ENCODE peak calls at places on chromosomes 5 and 9, in four cellular contexts. Y is HEK293T, Z is K562, R is WTC11. W is an unnamed sample.

GRCh38 chr5:125607018-125607417 is 816.2 kb upstream of the GRAMD2B start:
- DNase-seq in Z (no peak), Y (no peak), R (no peak), W (no peak)

GRCh38 chr5:163950248-163950647 is 444.8 kb downstream of the MAT2B start:
- DNase-seq in Z (no peak), R (no peak), Y (no peak), W (no peak)

GRCh38 chr5:126680215-126680817 is 79.6 kb downstream of the PHAX start:
- DNase-seq in Y (no peak), R (peak; percentile 28), Z (peak; percentile 89), W (no peak)

GRCh38 chr5:126054593-126055347 is 368.4 kb upstream of the GRAMD2B start:
- DNase-seq in R (no peak), Y (no peak), Z (no peak), W (no peak)

GRCh38 chr5:14580037-14581034 is 1.3 kb upstream of the OTULINL start:
- DNase-seq in Y (no peak), Z (no peak), R (no peak), W (no peak)

GRCh38 chr5:159163027-159163699 is 46.2 kb downstream of the RNF145 start:
- DNase-seq in R (no peak), Y (no peak), Z (no peak), W (no peak)

GRCh38 chr9:129245276-129245675 is 67.2 kb upstream of the IER5L start:
- DNase-seq in R (no peak), Y (no peak), Z (no peak), W (no peak)

GRCh38 chr9:94061864-94062263 is 22.4 kb upstream of the PTPDC1 start:
- DNase-seq in R (no peak), Y (no peak), Z (no peak), W (no peak)

GRCh38 chr5:82720764-82721163 is 356.4 kb downstream of the TMEM167A start:
- DNase-seq in R (no peak), Y (no peak), Z (no peak), W (no peak)

GRCh38 chr5:76283670-76284069 is 119.4 kb upstream of the IQGAP2 start:
- DNase-seq in Y (no peak), Z (no peak), R (no peak), W (no peak)

GRCh38 chr9:103804077-103804735 is 289.9 kb upstream of the SMC2 start:
- DNase-seq in R (no peak), Y (no peak), Z (no peak), W (no peak)

GRCh38 chr9:136693490-136694162 is 6.4 kb upstream of the AGPAT2 start:
- DNase-seq in R (no peak), Y (no peak), Z (peak; percentile 79), W (peak; percentile 63)

GRCh38 chr9:133773889-133774655 is 35.9 kb upstream of the SARDH start:
- DNase-seq in R (peak; percentile 4), Y (no peak), Z (no peak), W (no peak)

GRCh38 chr9:123131258-123131657 is 97.8 kb downstream of the GPR21 start:
- DNase-seq in Y (no peak), Z (no peak), R (no peak), W (peak; percentile 53)

GRCh38 chr9:33162721-33163311 is 4.3 kb downstream of the B4GALT1 start:
- DNase-seq in Y (no peak), R (no peak), Z (no peak), W (peak; percentile 76)

GRCh38 chr9:75601280-75601679 is 289.2 kb upstream of the PCSK5 start:
- DNase-seq in Z (no peak), Y (no peak), R (no peak), W (no peak)

GRCh38 chr9:100589582-100589981 is 11.7 kb downstream of the CAVIN4 start:
- DNase-seq in Y (no peak), Z (no peak), R (no peak), W (no peak)

GRCh38 chr9:92350129-92350739 is 24.5 kb downstream of the CENPP start:
- DNase-seq in R (no peak), Z (no peak), Y (no peak), W (no peak)

GRCh38 chr9:105405514-105406131 is 42.2 kb upstream of the FSD1L start:
- DNase-seq in Z (no peak), R (no peak), Y (no peak), W (no peak)

GRCh38 chr9:106535439-106535838 is 327.5 kb upstream of the ZNF462 start:
- DNase-seq in Z (no peak), Y (no peak), R (no peak), W (no peak)

GRCh38 chr5:173689171-173689676 is 72.8 kb upstream of the BOD1 start:
- DNase-seq in Z (no peak), Y (no peak), R (no peak), W (peak; percentile 90)

GRCh38 chr5:51033215-51033614 is 350.0 kb upstream of the ISL1 start:
- DNase-seq in Y (no peak), R (no peak), Z (peak; percentile 1), W (no peak)

GRCh38 chr5:923473-923873 is 30.8 kb downstream of the TRIP13 start:
- DNase-seq in R (peak; percentile 90), Z (peak; percentile 87), Y (peak; percentile 91), W (peak; percentile 66)

GRCh38 chr5:7856855-7857254 is 5.9 kb upstream of the CFAP90 start:
- DNase-seq in R (peak; percentile 56), Y (peak; percentile 56), Z (peak; percentile 67), W (peak; percentile 38)

GRCh38 chr5:195401-196160 is 4.3 kb downstream of the LRRC14B start:
- DNase-seq in R (no peak), Z (peak; percentile 52), Y (no peak), W (no peak)

GRCh38 chr9:97704327-97704677 is 7.2 kb upstream of the XPA start:
- DNase-seq in Y (no peak), R (no peak), Z (no peak), W (no peak)

GRCh38 chr9:135023389-135023788 is 64.1 kb upstream of the OLFM1 start:
- DNase-seq in Z (no peak), R (no peak), Y (no peak), W (no peak)

GRCh38 chr5:149024477-149024876 is 38.4 kb downstream of the SH3TC2 start:
- DNase-seq in R (no peak), Z (no peak), Y (no peak), W (no peak)

GRCh38 chr5:19886123-19886921 is 101.7 kb downstream of the CDH18 start:
- DNase-seq in Z (no peak), Y (no peak), R (no peak), W (no peak)

GRCh38 chr5:147613359-147613758 is 103.5 kb upstream of the DPYSL3 start:
- DNase-seq in Z (no peak), R (no peak), Y (no peak), W (no peak)

GRCh38 chr5:66903709-66904108 is 292.9 kb downstream of the CD180 start:
- DNase-seq in R (no peak), Z (no peak), Y (no peak), W (no peak)

GRCh38 chr5:2250365-2250950 is 367.7 kb upstream of the IRX4 start:
- DNase-seq in R (no peak), Y (no peak), Z (no peak), W (no peak)
- TF ChIP-seq ELF4 in R (no peak), Y (no peak), Z (no peak), W (no peak)

GRCh38 chr9:108748776-108749175 is 107.0 kb downstream of the ACTL7B start:
- DNase-seq in R (no peak), Z (no peak), Y (no peak), W (peak; percentile 50)

GRCh38 chr9:108746001-108746400 is 109.8 kb downstream of the ACTL7B start:
- DNase-seq in Y (no peak), Z (no peak), R (no peak), W (no peak)

GRCh38 chr9:108743901-108744371 is 111.8 kb downstream of the ACTL7B start:
- DNase-seq in Z (no peak), R (no peak), Y (no peak), W (peak; percentile 91)

GRCh38 chr9:108743426-108743825 is 112.4 kb downstream of the ACTL7B start:
- DNase-seq in Y (no peak), Z (no peak), R (no peak), W (no peak)

DNA sequence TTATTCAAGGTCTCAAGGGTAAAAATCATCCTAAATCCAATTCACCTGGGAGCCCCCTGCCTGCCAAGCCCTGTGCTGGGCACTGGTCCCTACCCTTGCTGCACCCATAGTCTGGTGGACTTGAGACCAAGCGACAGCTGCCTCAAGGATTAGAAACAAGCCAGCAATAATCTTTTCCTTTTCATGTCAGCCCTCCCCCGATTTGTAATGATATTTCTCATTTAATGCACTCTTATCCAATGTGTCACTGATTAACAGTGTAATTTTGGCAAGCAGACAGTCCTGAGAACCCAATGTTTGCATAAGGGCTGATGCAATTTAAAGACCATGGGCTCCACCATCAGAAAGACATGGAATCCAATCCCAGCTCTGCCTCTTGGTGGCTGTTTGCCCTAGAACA is 108.9 kb downstream of the ACTL7B start:
- DNase-seq in R (no peak), Y (no peak), Z (no peak), W (peak; percentile 57)
- TF ChIP-seq ELF4 in R (no peak), Y (no peak), Z (no peak), W (no peak)

GRCh38 chr9:10062629-10063395 is 550.0 kb downstream of the PTPRD start:
- DNase-seq in Z (no peak), R (no peak), Y (no peak), W (no peak)
- TF ChIP-seq ELF4 in Z (no peak), R (no peak), Y (no peak), W (no peak)

DNA sequence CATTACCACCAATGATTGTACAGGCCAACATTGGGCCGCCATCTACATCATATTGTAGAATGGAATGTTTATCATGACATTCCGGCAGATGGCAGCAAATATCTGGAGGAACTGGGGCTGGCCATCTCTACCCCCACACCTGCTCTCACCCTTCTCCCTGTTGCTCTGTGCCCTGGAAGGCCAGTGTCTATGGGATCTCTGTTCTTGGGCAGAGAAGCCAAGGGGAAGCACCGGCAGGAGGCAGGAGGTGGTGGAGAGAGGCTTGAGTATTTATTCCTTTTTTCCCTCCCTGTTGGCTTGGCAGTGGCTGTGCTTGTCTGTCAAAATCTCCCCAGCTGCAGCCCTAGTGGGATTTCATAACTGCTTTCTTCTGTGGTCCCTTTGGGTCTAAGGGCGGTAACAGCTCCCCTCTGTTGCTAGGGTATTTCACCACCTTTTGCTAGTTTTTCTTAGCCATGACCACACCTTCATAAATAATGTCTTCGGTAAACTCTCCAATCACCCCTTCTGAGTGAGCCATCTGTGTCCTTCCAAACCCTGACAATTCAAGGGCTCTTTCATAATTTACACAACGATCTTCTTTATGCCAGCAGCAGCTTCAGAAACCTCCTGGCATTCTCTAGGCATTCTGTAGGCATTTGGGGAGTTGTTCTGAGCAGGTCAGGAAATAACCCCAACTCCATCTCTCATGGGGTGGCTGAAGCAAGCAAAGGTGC is 225.8 kb downstream of the MELK start:
- DNase-seq in Z (peak; percentile 17), R (no peak), Y (peak; percentile 56), W (peak; percentile 24)
- TF ChIP-seq ELF4 in Z (no peak), R (no peak), Y (no peak), W (no peak)

GRCh38 chr5:35822541-35822940 is 34.1 kb upstream of the IL7R start:
- DNase-seq in Z (no peak), Y (no peak), R (no peak), W (no peak)
- TF ChIP-seq ELF4 in Z (no peak), Y (no peak), R (no peak), W (no peak)

DNA sequence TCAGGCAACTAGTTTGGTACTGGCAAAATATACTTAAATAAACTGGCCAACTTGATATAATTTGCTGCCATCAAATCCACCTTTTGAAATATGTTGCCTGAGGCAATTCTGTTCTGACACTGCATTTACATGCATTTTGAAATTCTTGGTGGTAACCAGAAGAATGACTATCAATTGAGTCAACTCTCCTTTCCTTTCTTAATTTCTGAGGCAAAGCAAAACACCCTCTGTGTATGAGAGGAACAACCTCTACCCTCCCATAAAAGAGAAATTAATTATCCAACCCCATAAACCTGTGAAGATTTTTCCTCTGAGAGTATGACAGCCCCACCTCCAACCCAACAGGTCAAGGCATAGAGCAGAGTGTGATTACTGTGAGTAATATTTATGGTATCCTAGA is 286.8 kb downstream of the NR2F1-AS1 start:
- DNase-seq in Y (no peak), Z (no peak), R (no peak), W (no peak)
- TF ChIP-seq ELF4 in Y (no peak), Z (no peak), R (no peak), W (no peak)

W was measured in HepG2.